ENCODE peak calls at places on chromosomes 6 and 20, in five cellular contexts. J is A549, R is mesenchymal stem cell, Q is fibroblast of lung, M is BE2C. H is an unnamed sample. For H3K9me3, the result is how much of the 10 kb centered on the place peaks cover.

GRCh38 chr20:1489328-1489727 is 1.9 kb downstream of the SIRPB2 start:
- DNase-seq in J (no peak), R (no peak), Q (no peak), M (no peak), H (no peak)

GRCh38 chr6:131920656-131921055 is 30.5 kb downstream of the CCN2 start:
- DNase-seq in J (no peak), R (no peak), Q (no peak), M (no peak), H (no peak)

GRCh38 chr6:37920667-37921066 is 101.1 kb downstream of the ZFAND3 start:
- DNase-seq in J (peak), R (no peak), Q (no peak), M (no peak), H (no peak)

GRCh38 chr20:52748235-52748950 is 223.8 kb upstream of the TSHZ2 start:
- DNase-seq in J (no peak), R (no peak), Q (no peak), M (no peak), H (no peak)

GRCh38 chr20:56433880-56434255 is 21.8 kb downstream of the CASS4 start:
- DNase-seq in J (no peak), R (peak), Q (peak), M (no peak), H (peak)

GRCh38 chr6:140979642-140980091 is 1153.1 kb upstream of the GJE1 start:
- DNase-seq in J (no peak), R (peak), Q (peak), M (no peak), H (peak)

GRCh38 chr6:154428892-154429291 is 72.3 kb upstream of the IPCEF1 start:
- DNase-seq in J (no peak), R (no peak), Q (peak), M (no peak), H (no peak)

GRCh38 chr20:4951299-4951698 is 50.0 kb downstream of the SLC23A2 start:
- DNase-seq in J (peak), R (peak), Q (peak), M (no peak), H (peak)

GRCh38 chr6:28211840-28212509 is 13.1 kb upstream of the ZSCAN9 start:
- DNase-seq in J (no peak), R (no peak), Q (no peak), M (peak), H (no peak)

GRCh38 chr20:10876558-10876957 is 202.8 kb upstream of the JAG1 start:
- DNase-seq in J (no peak), R (no peak), Q (no peak), M (no peak), H (no peak)

GRCh38 chr6:6622557-6622956 is 34.0 kb downstream of the LY86 start:
- DNase-seq in J (no peak), R (no peak), Q (no peak), M (no peak), H (no peak)

GRCh38 chr6:44522871-44523270 is 135.4 kb downstream of the CDC5L start:
- DNase-seq in J (no peak), R (no peak), Q (no peak), M (no peak), H (no peak)

GRCh38 chr20:38962898-38963484 is 847 bp downstream of the DHX35 start:
- DNase-seq in J (no peak), R (no peak), Q (no peak), M (no peak), H (no peak)

GRCh38 chr6:52183131-52183530 is 3.0 kb upstream of the IL17A start:
- DNase-seq in J (no peak), R (no peak), Q (no peak), M (no peak), H (peak)

GRCh38 chr20:16194961-16195360 is 378.3 kb downstream of the KIF16B start:
- DNase-seq in J (no peak), R (no peak), Q (no peak), M (no peak), H (no peak)
- H3K9me3 ChIP-seq in J (under half), R (under half), Q (under half), M (under half), H (under half)

DNA sequence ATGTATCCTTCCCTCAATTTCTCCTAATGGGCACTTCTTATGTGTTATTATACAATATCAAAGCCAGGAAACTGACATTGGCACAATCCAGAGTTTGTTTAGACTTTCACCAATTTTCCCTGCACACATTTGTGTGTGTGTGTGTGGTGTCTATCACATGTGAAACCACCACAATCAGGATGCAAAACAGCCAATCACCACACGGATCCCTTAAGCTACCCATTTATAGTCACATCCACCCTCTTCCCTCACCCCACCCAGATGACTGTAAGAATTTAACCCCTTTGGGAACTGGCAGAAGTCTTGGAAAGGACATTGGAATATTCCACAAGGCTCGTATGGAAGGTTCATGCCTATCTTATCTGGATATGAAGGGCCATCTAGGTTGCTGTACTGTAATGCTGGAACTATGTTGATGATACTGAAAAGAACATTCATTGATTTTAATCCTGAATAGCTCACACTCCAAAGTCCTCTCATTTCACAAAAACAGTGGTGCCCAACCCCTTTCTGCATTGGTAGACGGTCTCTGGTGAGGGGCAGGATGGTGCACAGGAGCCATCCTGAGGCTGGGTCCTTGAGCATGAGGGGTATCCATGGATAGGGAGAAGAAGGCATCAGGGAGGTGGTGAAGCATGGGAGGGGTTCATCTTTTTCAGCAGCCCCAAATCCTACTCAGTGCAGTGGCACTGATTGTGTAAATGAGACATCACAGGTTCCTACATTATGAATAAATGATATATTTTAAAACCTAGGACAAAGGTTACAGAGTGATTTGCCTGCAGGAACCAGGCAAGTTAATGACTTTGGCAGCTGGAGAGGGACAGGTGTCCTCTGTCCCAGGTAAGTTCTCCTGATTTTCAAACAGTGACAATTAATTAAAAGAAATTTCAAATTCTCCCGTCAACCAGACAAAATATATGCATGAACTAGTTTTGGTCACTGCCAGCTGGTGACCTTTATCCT is 12.1 kb upstream of the CTCFL start:
- DNase-seq in J (no peak), R (no peak), Q (no peak), M (no peak), H (no peak)
- H3K4me3 ChIP-seq in J (no peak), R (no peak), Q (no peak), M (no peak), H (no peak)

DNA sequence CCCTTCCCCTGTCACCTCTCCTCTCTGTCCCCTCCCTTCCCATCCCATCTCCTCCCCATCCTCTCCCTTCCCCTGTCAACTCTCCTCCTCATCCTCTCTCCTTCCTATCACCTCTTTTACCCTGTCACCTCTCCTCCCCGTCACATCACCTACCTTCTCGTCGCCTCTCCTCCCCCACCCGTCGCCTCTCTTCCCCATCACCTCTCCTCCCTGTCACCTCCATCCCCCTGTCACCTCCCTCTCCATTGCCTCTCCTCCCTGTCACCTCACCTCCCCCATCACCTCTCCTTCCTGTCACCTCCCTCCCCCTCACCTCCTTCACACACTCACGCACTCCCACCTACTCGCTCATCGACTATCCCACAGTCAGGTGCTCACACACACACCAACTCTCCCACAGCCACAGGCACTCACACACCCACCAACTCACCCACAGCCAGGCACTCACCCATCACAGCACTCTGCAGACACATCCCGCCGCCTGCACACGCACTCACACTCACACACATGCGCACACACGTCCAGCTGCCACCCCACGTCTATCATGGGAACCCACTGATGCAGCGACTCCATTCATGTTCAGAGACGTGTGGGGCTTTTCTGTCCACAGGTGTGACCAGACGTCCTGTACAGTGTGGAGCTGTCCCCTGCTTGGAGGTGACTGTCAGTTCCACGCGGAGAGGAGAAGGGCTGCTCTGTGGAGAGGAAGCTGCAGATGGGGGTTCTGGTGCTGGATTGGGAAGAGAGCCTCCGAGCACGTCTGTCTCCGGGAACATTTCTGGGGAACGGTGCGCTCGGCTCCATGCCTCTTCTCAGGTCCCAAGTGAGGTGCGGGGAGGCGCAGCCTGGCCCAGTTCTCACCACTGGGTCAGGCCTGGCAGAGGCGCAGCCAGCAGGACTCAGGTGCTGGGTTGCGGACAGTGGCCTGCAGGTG is 184.3 kb downstream of the TTLL2 start:
- DNase-seq in J (no peak), R (no peak), Q (no peak), M (no peak), H (no peak)
- H3K9me3 ChIP-seq in J (under half), R (under half), Q (under half), M (under half), H (under half)

GRCh38 chr6:21887301-21888185 is 294.0 kb downstream of the SOX4 start:
- DNase-seq in J (peak), R (no peak), Q (peak), M (no peak), H (peak)

GRCh38 chr6:21886601-21887091 is 293.1 kb downstream of the SOX4 start:
- DNase-seq in J (peak), R (no peak), Q (peak), M (no peak), H (peak)

GRCh38 chr6:21883929-21884328 is 290.4 kb downstream of the SOX4 start:
- DNase-seq in J (no peak), R (no peak), Q (no peak), M (no peak), H (no peak)

GRCh38 chr6:21885101-21885500 is 291.6 kb downstream of the SOX4 start:
- DNase-seq in J (no peak), R (no peak), Q (no peak), M (no peak), H (no peak)

DNA sequence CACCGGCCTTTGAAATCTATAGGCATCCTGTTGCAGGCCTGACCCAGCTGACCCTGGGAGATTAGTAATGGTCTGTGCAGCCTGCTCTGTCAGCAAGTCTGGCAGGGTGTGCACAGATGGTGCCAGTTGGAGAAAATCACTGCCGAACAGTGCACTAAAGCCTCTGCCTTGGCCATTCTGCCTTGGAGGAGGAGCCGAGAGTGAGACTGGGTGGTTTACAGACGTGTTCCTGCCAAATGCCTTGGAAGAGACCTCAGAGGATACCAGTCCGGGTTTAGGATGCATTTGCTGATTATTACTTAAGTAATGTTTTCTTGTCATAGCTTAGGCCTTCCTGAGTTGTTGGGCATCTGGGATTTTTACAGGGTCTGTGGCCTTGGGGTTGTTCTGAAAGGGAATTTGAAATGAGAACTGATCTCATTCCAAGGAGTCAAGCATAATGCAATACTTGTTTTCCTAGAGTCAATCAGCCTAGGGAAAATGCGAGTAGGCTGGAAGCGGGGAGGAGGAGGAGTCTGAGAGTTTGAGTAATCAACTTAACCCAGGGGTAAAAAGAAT is 292.1 kb downstream of the SOX4 start:
- DNase-seq in J (peak), R (peak), Q (peak), M (peak), H (peak)
- H3K4me3 ChIP-seq in J (no peak), R (no peak), Q (no peak), M (no peak), H (no peak)

DNA sequence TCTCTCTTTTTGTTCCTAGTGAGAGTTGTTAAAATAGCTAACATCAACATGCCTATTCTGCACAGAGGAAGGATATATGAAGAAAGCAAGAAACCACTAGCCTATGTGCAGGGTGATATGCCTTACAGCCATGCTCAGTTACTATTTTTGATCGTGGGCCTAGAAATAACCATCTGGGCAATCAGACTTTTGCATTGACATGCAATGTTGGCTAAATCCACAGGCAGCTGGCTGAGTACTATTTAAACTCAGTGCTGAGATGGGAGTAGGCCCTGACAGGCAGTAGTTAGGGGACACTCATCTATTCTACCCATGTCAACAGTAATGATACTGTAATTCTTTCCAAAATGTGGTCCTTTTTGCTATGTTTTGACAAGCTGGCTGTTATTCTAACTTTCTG is 89.6 kb downstream of the HDGFL1 start:
- DNase-seq in J (no peak), R (no peak), Q (no peak), M (no peak), H (no peak)
- H3K9me3 ChIP-seq in J (under half), R (under half), Q (under half), M (under half), H (under half)

DNA sequence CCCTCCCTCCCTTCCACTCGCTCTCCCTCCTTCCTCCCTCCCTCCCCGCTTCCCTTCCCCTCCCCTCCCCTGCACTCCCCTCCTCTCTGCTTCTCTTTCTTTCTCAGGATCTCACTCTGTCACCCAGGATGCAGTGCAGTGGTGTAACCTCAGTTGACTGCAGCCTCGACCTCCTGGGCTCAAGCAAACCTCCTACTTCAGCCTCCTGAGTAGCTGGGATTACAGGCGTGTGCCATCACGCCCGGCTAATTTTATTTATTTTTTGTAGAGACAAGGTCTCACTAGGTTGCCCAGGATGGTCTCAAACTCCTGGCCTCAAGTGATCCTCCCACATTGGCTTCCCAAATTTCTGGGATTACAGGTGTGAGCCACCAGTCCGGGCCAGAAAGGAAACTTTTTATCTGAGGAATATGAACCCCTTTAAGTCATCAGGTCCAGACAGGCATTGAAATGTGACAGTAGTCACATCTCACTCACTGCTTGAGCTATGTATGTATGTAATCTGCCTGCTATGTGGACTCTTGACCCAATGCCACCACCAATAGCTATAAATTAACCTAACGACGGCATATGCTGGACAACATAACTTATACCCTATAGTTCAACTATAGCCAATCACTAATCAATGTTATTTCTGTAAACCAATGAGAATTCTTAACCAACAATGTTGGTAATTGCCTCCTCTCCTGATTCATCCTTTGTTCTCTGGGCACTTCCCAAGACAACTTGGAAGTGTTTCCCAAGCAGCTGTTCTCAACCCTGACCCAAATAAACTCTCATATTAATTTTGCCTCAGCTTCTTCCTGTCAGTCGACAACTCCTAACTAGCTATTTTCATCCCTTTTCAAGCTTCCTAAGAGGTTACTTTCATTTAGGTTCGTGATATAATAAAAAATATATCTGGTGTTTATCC is 23.9 kb upstream of the SERPINB1 start:
- DNase-seq in J (no peak), R (peak), Q (peak), M (no peak), H (no peak)
- H3K4me3 ChIP-seq in J (peak), R (no peak), Q (no peak), M (no peak), H (no peak)

DNA sequence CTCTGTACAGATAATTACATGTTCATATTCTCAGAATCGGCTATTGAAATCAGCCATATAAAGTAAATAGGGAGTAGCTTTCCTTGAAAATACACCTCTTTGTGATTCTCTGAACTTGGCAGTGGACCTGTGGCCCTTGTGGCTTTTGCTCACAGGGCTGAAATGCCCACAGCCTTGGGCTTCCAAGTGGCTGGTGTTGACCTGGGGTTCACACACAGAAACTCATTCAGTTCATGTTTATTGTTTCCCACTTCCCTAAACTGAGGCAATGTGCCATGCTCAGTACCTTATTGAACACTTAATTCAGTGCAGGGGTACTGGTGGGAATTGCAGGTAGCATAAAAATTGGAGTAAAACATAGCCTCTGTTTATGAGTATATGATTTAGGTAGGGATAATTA is 19.1 kb upstream of the TULP4 start:
- DNase-seq in J (no peak), R (no peak), Q (no peak), M (no peak), H (no peak)
- H3K9me3 ChIP-seq in J (under half), R (under half), Q (under half), M (under half), H (under half)

GRCh38 chr20:48789185-48789668 is 38.6 kb downstream of the PREX1 start:
- DNase-seq in J (no peak), R (no peak), Q (no peak), M (no peak), H (no peak)

GRCh38 chr20:48789781-48790544 is 37.8 kb downstream of the PREX1 start:
- DNase-seq in J (no peak), R (no peak), Q (no peak), M (no peak), H (no peak)

GRCh38 chr20:48786916-48787676 is 40.7 kb downstream of the PREX1 start:
- DNase-seq in J (no peak), R (no peak), Q (no peak), M (no peak), H (no peak)

GRCh38 chr20:48788486-48789072 is 39.2 kb downstream of the PREX1 start:
- DNase-seq in J (no peak), R (no peak), Q (no peak), M (no peak), H (no peak)

GRCh38 chr20:48787861-48788375 is 39.9 kb downstream of the PREX1 start:
- DNase-seq in J (peak), R (peak), Q (peak), M (no peak), H (peak)
- H3K4me3 ChIP-seq in J (no peak), R (no peak), Q (no peak), M (no peak), H (no peak)

GRCh38 chr6:86723729-86724128 is 213.6 kb upstream of the HTR1E start:
- DNase-seq in J (peak), R (peak), Q (no peak), M (no peak), H (peak)

GRCh38 chr6:86724695-86725094 is 212.6 kb upstream of the HTR1E start:
- DNase-seq in J (no peak), R (no peak), Q (no peak), M (no peak), H (no peak)

GRCh38 chr6:86730216-86730615 is 207.1 kb upstream of the HTR1E start:
- DNase-seq in J (no peak), R (no peak), Q (no peak), M (no peak), H (no peak)

GRCh38 chr6:86723131-86723530 is 214.2 kb upstream of the HTR1E start:
- DNase-seq in J (no peak), R (no peak), Q (no peak), M (no peak), H (no peak)

GRCh38 chr6:86728976-86729375 is 208.4 kb upstream of the HTR1E start:
- DNase-seq in J (no peak), R (no peak), Q (no peak), M (no peak), H (no peak)
- H3K9me3 ChIP-seq in J (under half), R (under half), Q (under half), M (under half), H (under half)

GRCh38 chr6:152273002-152273401 is 364.2 kb downstream of the SYNE1 start:
- DNase-seq in J (no peak), R (no peak), Q (peak), M (no peak), H (peak)
- H3K4me3 ChIP-seq in J (no peak), R (no peak), Q (no peak), M (no peak), H (no peak)